ENCODE peak calls at places on chromosomes 6 and 20, in nine cellular contexts. D, C, N, L, M, A, O, X and V are unnamed samples.

GRCh38 chr20:17595846-17596245 is 26.0 kb downstream of the DSTN start:
- DNase-seq in D (no peak), C (no peak), N (no peak), L (no peak), M (no peak), A (no peak), O (no peak), X (no peak), V (no peak)

GRCh38 chr6:1176595-1176994 is 135.3 kb upstream of the FOXQ1 start:
- DNase-seq in D (no peak), C (no peak), N (no peak), L (no peak), M (no peak), A (no peak), O (no peak), X (no peak), V (peak)

GRCh38 chr6:4776967-4777925 is 1.0 kb downstream of the CDYL start:
- DNase-seq in D (no peak), C (peak), N (no peak), L (no peak), M (no peak), A (no peak), O (peak), X (peak), V (peak)

GRCh38 chr6:5173862-5174643 is 86.7 kb downstream of the LYRM4 start:
- DNase-seq in D (peak), C (no peak), N (no peak), L (no peak), M (no peak), A (no peak), O (no peak), X (peak), V (peak)

GRCh38 chr6:12608016-12608860 is 108.3 kb upstream of the PHACTR1 start:
- DNase-seq in D (no peak), C (no peak), N (no peak), L (no peak), M (no peak), A (no peak), O (no peak), X (no peak), V (no peak)

GRCh38 chr6:111605100-111605748 is 454 bp downstream of the TRAF3IP2 start:
- DNase-seq in D (no peak), C (peak), N (peak), L (peak), M (peak), A (peak), O (peak), X (peak), V (no peak)

GRCh38 chr6:134911532-134911931 is 38.4 kb downstream of the ALDH8A1 start:
- DNase-seq in D (no peak), C (no peak), N (peak), L (no peak), M (no peak), A (no peak), O (no peak), X (no peak), V (peak)

GRCh38 chr6:130122243-130122642 is 100.5 kb downstream of the SAMD3 start:
- DNase-seq in D (no peak), C (no peak), N (no peak), L (no peak), M (no peak), A (no peak), O (no peak), X (no peak), V (no peak)

GRCh38 chr20:34143951-34144350 is 31.9 kb upstream of the EIF2S2 start:
- DNase-seq in D (no peak), C (no peak), N (no peak), L (no peak), M (no peak), A (no peak), O (peak), X (no peak), V (no peak)

GRCh38 chr6:4488389-4488788 is 287.8 kb upstream of the CDYL start:
- DNase-seq in D (no peak), C (no peak), N (no peak), L (no peak), M (no peak), A (no peak), O (no peak), X (no peak), V (no peak)

GRCh38 chr6:45566882-45567281 is 189.1 kb upstream of the SUPT3H start:
- DNase-seq in D (no peak), C (no peak), N (no peak), L (no peak), M (no peak), A (no peak), O (no peak), X (no peak), V (peak)

GRCh38 chr6:110063864-110064263 is 85.8 kb downstream of the GPR6 start:
- DNase-seq in D (no peak), C (no peak), N (no peak), L (no peak), M (no peak), A (no peak), O (no peak), X (no peak), V (no peak)